ENCODE peak calls at places on chromosomes 6 and 20, in nine cellular contexts. One of them, this sample, is unnamed.

GRCh38 chr6:25774120-25774730 is 19.7 kb downstream of the SLC17A4 start:
- DNase-seq in fibroblast of mammary gland: no peak
- DNase-seq in SK-N-SH: no peak
- DNase-seq in mesendoderm: peak
- DNase-seq in amniotic epithelial cell: no peak
- DNase-seq in mammary epithelial cell: no peak
- DNase-seq in ELF-1: peak
- DNase-seq in GM04503: no peak
- DNase-seq in GM12878: no peak
- DNase-seq in this sample: peak

GRCh38 chr20:12965212-12965879 is 43.4 kb upstream of the SPTLC3 start:
- DNase-seq in fibroblast of mammary gland: peak
- DNase-seq in SK-N-SH: no peak
- DNase-seq in mesendoderm: no peak
- DNase-seq in amniotic epithelial cell: no peak
- DNase-seq in mammary epithelial cell: no peak
- DNase-seq in ELF-1: no peak
- DNase-seq in GM04503: no peak
- DNase-seq in GM12878: no peak
- DNase-seq in this sample: no peak

GRCh38 chr20:51276331-51276730 is 253.4 kb upstream of the KCNG1 start:
- DNase-seq in fibroblast of mammary gland: no peak
- DNase-seq in SK-N-SH: no peak
- DNase-seq in mesendoderm: no peak
- DNase-seq in amniotic epithelial cell: no peak
- DNase-seq in mammary epithelial cell: no peak
- DNase-seq in ELF-1: no peak
- DNase-seq in GM04503: no peak
- DNase-seq in GM12878: no peak
- DNase-seq in this sample: no peak

GRCh38 chr6:15793288-15793687 is 130.5 kb upstream of the DTNBP1 start:
- DNase-seq in fibroblast of mammary gland: peak
- DNase-seq in SK-N-SH: no peak
- DNase-seq in mesendoderm: peak
- DNase-seq in amniotic epithelial cell: peak
- DNase-seq in mammary epithelial cell: peak
- DNase-seq in ELF-1: peak
- DNase-seq in GM04503: peak
- DNase-seq in GM12878: no peak
- DNase-seq in this sample: peak

GRCh38 chr20:8662433-8662954 is 406.4 kb upstream of the PLCB4 start:
- DNase-seq in fibroblast of mammary gland: no peak
- DNase-seq in SK-N-SH: no peak
- DNase-seq in mesendoderm: no peak
- DNase-seq in amniotic epithelial cell: no peak
- DNase-seq in mammary epithelial cell: no peak
- DNase-seq in ELF-1: no peak
- DNase-seq in GM04503: no peak
- DNase-seq in GM12878: no peak
- DNase-seq in this sample: no peak

GRCh38 chr6:159168536-159169192 is 536 bp upstream of the FNDC1 start:
- DNase-seq in fibroblast of mammary gland: peak
- DNase-seq in SK-N-SH: peak
- DNase-seq in mesendoderm: peak
- DNase-seq in amniotic epithelial cell: peak
- DNase-seq in mammary epithelial cell: no peak
- DNase-seq in ELF-1: peak
- DNase-seq in GM04503: no peak
- DNase-seq in GM12878: no peak
- DNase-seq in this sample: peak

GRCh38 chr6:45966340-45966739 is 49.3 kb downstream of the CLIC5 start:
- DNase-seq in fibroblast of mammary gland: no peak
- DNase-seq in SK-N-SH: no peak
- DNase-seq in mesendoderm: no peak
- DNase-seq in amniotic epithelial cell: no peak
- DNase-seq in mammary epithelial cell: no peak
- DNase-seq in ELF-1: no peak
- DNase-seq in GM04503: no peak
- DNase-seq in GM12878: no peak
- DNase-seq in this sample: no peak

GRCh38 chr6:32397252-32397920 is 9.6 kb downstream of the BTNL2 start:
- DNase-seq in fibroblast of mammary gland: peak
- DNase-seq in SK-N-SH: no peak
- DNase-seq in mesendoderm: no peak
- DNase-seq in amniotic epithelial cell: no peak
- DNase-seq in mammary epithelial cell: no peak
- DNase-seq in ELF-1: no peak
- DNase-seq in GM04503: no peak
- DNase-seq in GM12878: peak
- DNase-seq in this sample: no peak

GRCh38 chr6:143513410-143513809 is 1.9 kb upstream of the FUCA2 start:
- DNase-seq in fibroblast of mammary gland: no peak
- DNase-seq in SK-N-SH: peak
- DNase-seq in mesendoderm: peak
- DNase-seq in amniotic epithelial cell: no peak
- DNase-seq in mammary epithelial cell: no peak
- DNase-seq in ELF-1: peak
- DNase-seq in GM04503: no peak
- DNase-seq in GM12878: no peak
- DNase-seq in this sample: peak

GRCh38 chr6:140744648-140745320 is 1370.3 kb upstream of the CITED2 start:
- DNase-seq in fibroblast of mammary gland: peak
- DNase-seq in SK-N-SH: no peak
- DNase-seq in mesendoderm: no peak
- DNase-seq in amniotic epithelial cell: peak
- DNase-seq in mammary epithelial cell: peak
- DNase-seq in ELF-1: no peak
- DNase-seq in GM04503: peak
- DNase-seq in GM12878: no peak
- DNase-seq in this sample: no peak

GRCh38 chr20:25178563-25179438 is 16.7 kb upstream of the ENTPD6 start:
- DNase-seq in fibroblast of mammary gland: peak
- DNase-seq in SK-N-SH: peak
- DNase-seq in mesendoderm: peak
- DNase-seq in amniotic epithelial cell: peak
- DNase-seq in mammary epithelial cell: peak
- DNase-seq in ELF-1: peak
- DNase-seq in GM04503: peak
- DNase-seq in GM12878: no peak
- DNase-seq in this sample: no peak

GRCh38 chr6:11236351-11236750 is 3.9 kb upstream of the NEDD9 start:
- DNase-seq in fibroblast of mammary gland: no peak
- DNase-seq in SK-N-SH: no peak
- DNase-seq in mesendoderm: no peak
- DNase-seq in amniotic epithelial cell: peak
- DNase-seq in mammary epithelial cell: no peak
- DNase-seq in ELF-1: no peak
- DNase-seq in GM04503: no peak
- DNase-seq in GM12878: peak
- DNase-seq in this sample: no peak

GRCh38 chr6:107115695-107116327 is 496 bp upstream of the BEND3 start:
- DNase-seq in fibroblast of mammary gland: no peak
- DNase-seq in SK-N-SH: peak
- DNase-seq in mesendoderm: peak
- DNase-seq in amniotic epithelial cell: no peak
- DNase-seq in mammary epithelial cell: peak
- DNase-seq in ELF-1: peak
- DNase-seq in GM04503: no peak
- DNase-seq in GM12878: no peak
- DNase-seq in this sample: peak

GRCh38 chr20:9021699-9022098 is 47.2 kb upstream of the PLCB4 start:
- DNase-seq in fibroblast of mammary gland: no peak
- DNase-seq in SK-N-SH: no peak
- DNase-seq in mesendoderm: peak
- DNase-seq in amniotic epithelial cell: no peak
- DNase-seq in mammary epithelial cell: peak
- DNase-seq in ELF-1: peak
- DNase-seq in GM04503: no peak
- DNase-seq in GM12878: no peak
- DNase-seq in this sample: peak

GRCh38 chr20:37901667-37902503 is 1.0 kb upstream of the VSTM2L start:
- DNase-seq in fibroblast of mammary gland: peak
- DNase-seq in SK-N-SH: peak
- DNase-seq in mesendoderm: peak
- DNase-seq in amniotic epithelial cell: peak
- DNase-seq in mammary epithelial cell: peak
- DNase-seq in ELF-1: peak
- DNase-seq in GM04503: no peak
- DNase-seq in GM12878: no peak
- DNase-seq in this sample: peak

GRCh38 chr6:118663993-118664985 is 12.9 kb upstream of the CEP85L start:
- DNase-seq in fibroblast of mammary gland: no peak
- DNase-seq in SK-N-SH: no peak
- DNase-seq in mesendoderm: no peak
- DNase-seq in amniotic epithelial cell: no peak
- DNase-seq in mammary epithelial cell: no peak
- DNase-seq in ELF-1: no peak
- DNase-seq in GM04503: no peak
- DNase-seq in GM12878: no peak
- DNase-seq in this sample: no peak

GRCh38 chr6:111798281-111798725 is 74.9 kb downstream of the FYN start:
- DNase-seq in fibroblast of mammary gland: no peak
- DNase-seq in SK-N-SH: no peak
- DNase-seq in mesendoderm: no peak
- DNase-seq in amniotic epithelial cell: no peak
- DNase-seq in mammary epithelial cell: no peak
- DNase-seq in ELF-1: no peak
- DNase-seq in GM04503: no peak
- DNase-seq in GM12878: no peak
- DNase-seq in this sample: no peak

GRCh38 chr6:148385379-148385778 is 42.7 kb downstream of the SASH1 start:
- DNase-seq in fibroblast of mammary gland: no peak
- DNase-seq in SK-N-SH: no peak
- DNase-seq in mesendoderm: peak
- DNase-seq in amniotic epithelial cell: no peak
- DNase-seq in mammary epithelial cell: no peak
- DNase-seq in ELF-1: no peak
- DNase-seq in GM04503: no peak
- DNase-seq in GM12878: no peak
- DNase-seq in this sample: no peak

GRCh38 chr20:53016534-53017042 is 44.4 kb downstream of the TSHZ2 start:
- DNase-seq in fibroblast of mammary gland: no peak
- DNase-seq in SK-N-SH: no peak
- DNase-seq in mesendoderm: no peak
- DNase-seq in amniotic epithelial cell: no peak
- DNase-seq in mammary epithelial cell: no peak
- DNase-seq in ELF-1: no peak
- DNase-seq in GM04503: no peak
- DNase-seq in GM12878: no peak
- DNase-seq in this sample: no peak

GRCh38 chr6:28633445-28634215 is 107.9 kb downstream of the GPX5 start:
- DNase-seq in fibroblast of mammary gland: no peak
- DNase-seq in SK-N-SH: no peak
- DNase-seq in mesendoderm: peak
- DNase-seq in amniotic epithelial cell: no peak
- DNase-seq in mammary epithelial cell: no peak
- DNase-seq in ELF-1: no peak
- DNase-seq in GM04503: no peak
- DNase-seq in GM12878: no peak
- DNase-seq in this sample: peak

GRCh38 chr6:2792330-2792729 is 27.1 kb downstream of the WRNIP1 start:
- DNase-seq in fibroblast of mammary gland: peak
- DNase-seq in SK-N-SH: no peak
- DNase-seq in mesendoderm: no peak
- DNase-seq in amniotic epithelial cell: peak
- DNase-seq in mammary epithelial cell: peak
- DNase-seq in ELF-1: no peak
- DNase-seq in GM04503: no peak
- DNase-seq in GM12878: no peak
- DNase-seq in this sample: no peak

GRCh38 chr6:14100098-14100497 is 17.5 kb upstream of the CD83 start:
- DNase-seq in fibroblast of mammary gland: no peak
- DNase-seq in SK-N-SH: no peak
- DNase-seq in mesendoderm: no peak
- DNase-seq in amniotic epithelial cell: no peak
- DNase-seq in mammary epithelial cell: no peak
- DNase-seq in ELF-1: no peak
- DNase-seq in GM04503: no peak
- DNase-seq in GM12878: no peak
- DNase-seq in this sample: no peak

GRCh38 chr6:41367700-41368099 is 32.3 kb downstream of the NCR2 start:
- DNase-seq in fibroblast of mammary gland: peak
- DNase-seq in SK-N-SH: peak
- DNase-seq in mesendoderm: peak
- DNase-seq in amniotic epithelial cell: peak
- DNase-seq in mammary epithelial cell: peak
- DNase-seq in ELF-1: peak
- DNase-seq in GM04503: no peak
- DNase-seq in GM12878: no peak
- DNase-seq in this sample: peak

GRCh38 chr6:30200551-30201281 is 12.5 kb downstream of the TRIM26 start:
- DNase-seq in fibroblast of mammary gland: no peak
- DNase-seq in SK-N-SH: no peak
- DNase-seq in mesendoderm: no peak
- DNase-seq in amniotic epithelial cell: no peak
- DNase-seq in mammary epithelial cell: no peak
- DNase-seq in ELF-1: no peak
- DNase-seq in GM04503: no peak
- DNase-seq in GM12878: peak
- DNase-seq in this sample: no peak

GRCh38 chr20:46348972-46349741 is 40.9 kb upstream of the CDH22 start:
- DNase-seq in fibroblast of mammary gland: peak
- DNase-seq in SK-N-SH: peak
- DNase-seq in mesendoderm: peak
- DNase-seq in amniotic epithelial cell: peak
- DNase-seq in mammary epithelial cell: no peak
- DNase-seq in ELF-1: peak
- DNase-seq in GM04503: no peak
- DNase-seq in GM12878: no peak
- DNase-seq in this sample: peak

GRCh38 chr20:24574307-24574706 is 104.9 kb downstream of the SYNDIG1 start:
- DNase-seq in fibroblast of mammary gland: no peak
- DNase-seq in SK-N-SH: no peak
- DNase-seq in mesendoderm: no peak
- DNase-seq in amniotic epithelial cell: no peak
- DNase-seq in mammary epithelial cell: no peak
- DNase-seq in ELF-1: no peak
- DNase-seq in GM04503: no peak
- DNase-seq in GM12878: no peak
- DNase-seq in this sample: no peak

GRCh38 chr6:54112171-54112650 is 968 bp downstream of the MLIP start:
- DNase-seq in fibroblast of mammary gland: no peak
- DNase-seq in SK-N-SH: no peak
- DNase-seq in mesendoderm: peak
- DNase-seq in amniotic epithelial cell: peak
- DNase-seq in mammary epithelial cell: peak
- DNase-seq in ELF-1: no peak
- DNase-seq in GM04503: peak
- DNase-seq in GM12878: no peak
- DNase-seq in this sample: no peak

GRCh38 chr6:109420751-109421150 is 19.7 kb downstream of the PPIL6 start:
- DNase-seq in fibroblast of mammary gland: no peak
- DNase-seq in SK-N-SH: no peak
- DNase-seq in mesendoderm: no peak
- DNase-seq in amniotic epithelial cell: no peak
- DNase-seq in mammary epithelial cell: peak
- DNase-seq in ELF-1: no peak
- DNase-seq in GM04503: no peak
- DNase-seq in GM12878: no peak
- DNase-seq in this sample: no peak

GRCh38 chr6:134882426-134883038 is 67.4 kb downstream of the ALDH8A1 start:
- DNase-seq in fibroblast of mammary gland: peak
- DNase-seq in SK-N-SH: peak
- DNase-seq in mesendoderm: peak
- DNase-seq in amniotic epithelial cell: peak
- DNase-seq in mammary epithelial cell: peak
- DNase-seq in ELF-1: peak
- DNase-seq in GM04503: peak
- DNase-seq in GM12878: no peak
- DNase-seq in this sample: peak